ENCODE peak calls at places on chromosomes 5 and 9, in six cellular contexts. X, F, C, Y, N and J are unnamed samples.
A peak's percentile ranks its signal among the peaks of the same experiment; 100 is the strongest.

GRCh38 chr5:145975361-145976066 is 39.1 kb downstream of the SH3RF2 start:
- DNase-seq in X (no peak), F (no peak), C (peak; percentile 3), Y (peak; percentile 58), N (no peak), J (no peak)

GRCh38 chr5:139848508-139849100 is 53.0 kb downstream of the PSD2 start:
- DNase-seq in X (peak; percentile 6), F (no peak), C (no peak), Y (peak; percentile 64), N (no peak), J (no peak)

GRCh38 chr5:66881475-66882161 is 285.4 kb downstream of the MAST4 start:
- DNase-seq in X (no peak), F (no peak), C (no peak), Y (peak; percentile 52), N (no peak), J (no peak)

GRCh38 chr9:34555002-34555348 is 32.2 kb upstream of the ENHO start:
- DNase-seq in X (no peak), F (no peak), C (no peak), Y (peak; percentile 42), N (no peak), J (no peak)

GRCh38 chr9:97911970-97912369 is 10.3 kb downstream of the TRMO start:
- DNase-seq in X (no peak), F (no peak), C (no peak), Y (no peak), N (no peak), J (no peak)

GRCh38 chr5:41747291-41747690 is 122.9 kb downstream of the OXCT1 start:
- DNase-seq in X (no peak), F (no peak), C (no peak), Y (no peak), N (no peak), J (no peak)

GRCh38 chr9:27569406-27569805 is 3.9 kb downstream of the C9orf72 start:
- DNase-seq in X (no peak), F (no peak), C (no peak), Y (no peak), N (no peak), J (no peak)

GRCh38 chr5:80998590-80998979 is 38.4 kb downstream of the RASGRF2 start:
- DNase-seq in X (no peak), F (no peak), C (no peak), Y (no peak), N (no peak), J (no peak)

GRCh38 chr5:137566118-137566541 is 67.0 kb upstream of the SPOCK1 start:
- DNase-seq in X (no peak), F (no peak), C (no peak), Y (no peak), N (no peak), J (no peak)

GRCh38 chr9:87336407-87336806 is 161.3 kb upstream of the DAPK1 start:
- DNase-seq in X (no peak), F (no peak), C (no peak), Y (no peak), N (no peak), J (no peak)

GRCh38 chr5:151027961-151028479 is 7.6 kb downstream of the GPX3 start:
- DNase-seq in X (no peak), F (no peak), C (no peak), Y (peak; percentile 44), N (no peak), J (no peak)

GRCh38 chr5:163878490-163878889 is 373.1 kb downstream of the MAT2B start:
- DNase-seq in X (no peak), F (no peak), C (no peak), Y (no peak), N (no peak), J (no peak)

GRCh38 chr9:132465131-132465635 is 55.2 kb downstream of the CFAP77 start:
- DNase-seq in X (no peak), F (no peak), C (no peak), Y (peak; percentile 4), N (no peak), J (no peak)

GRCh38 chr9:6086006-6086655 is 70.7 kb upstream of the RANBP6 start:
- DNase-seq in X (no peak), F (no peak), C (no peak), Y (no peak), N (no peak), J (no peak)

GRCh38 chr9:134494905-134495304 is 146.7 kb upstream of the COL5A1 start:
- DNase-seq in X (no peak), F (no peak), C (no peak), Y (peak; percentile 39), N (no peak), J (no peak)

GRCh38 chr5:98916540-98916939 is 12.3 kb downstream of the CHD1 start:
- DNase-seq in X (no peak), F (no peak), C (no peak), Y (no peak), N (no peak), J (no peak)

GRCh38 chr9:78031271-78031825 is at the start of gene GNAQ:
- DNase-seq in X (no peak), F (no peak), C (no peak), Y (peak; percentile 60), N (no peak), J (no peak)

GRCh38 chr5:175418252-175418651 is 25.7 kb downstream of the DRD1 start:
- DNase-seq in X (no peak), F (no peak), C (no peak), Y (no peak), N (no peak), J (no peak)

GRCh38 chr9:37324261-37324683 is 98.2 kb upstream of the GRHPR start:
- DNase-seq in X (no peak), F (no peak), C (no peak), Y (no peak), N (no peak), J (no peak)

GRCh38 chr5:42799241-42799608 is 12.5 kb downstream of the SELENOP start:
- DNase-seq in X (no peak), F (no peak), C (no peak), Y (no peak), N (no peak), J (no peak)

GRCh38 chr9:112059145-112059979 is 115.7 kb downstream of the SUSD1 start:
- DNase-seq in X (no peak), F (no peak), C (peak; percentile 93), Y (peak; percentile 66), N (no peak), J (no peak)

GRCh38 chr9:114278356-114278755 is 44.5 kb upstream of the ORM1 start:
- DNase-seq in X (no peak), F (no peak), C (no peak), Y (no peak), N (no peak), J (no peak)

GRCh38 chr5:43895876-43896275 is 292.9 kb downstream of the NNT start:
- DNase-seq in X (no peak), F (no peak), C (no peak), Y (no peak), N (no peak), J (no peak)

GRCh38 chr9:134655591-134656333 is 14.2 kb downstream of the COL5A1 start:
- DNase-seq in X (no peak), F (no peak), C (no peak), Y (peak; percentile 39), N (no peak), J (no peak)